ENCODE peak calls at places on chromosome 14, in six cellular contexts. E, S, L, N, Y and R are unnamed samples.

GRCh38 chr14:50714452-50715073 is 46.5 kb upstream of the SAV1 start:
- DNase-seq in E (peak; percentile 70), S (peak; percentile 40), L (no peak), N (peak; percentile 61), Y (no peak), R (no peak)

GRCh38 chr14:60350366-60350720 is 101.3 kb downstream of the PPM1A start:
- DNase-seq in E (peak; percentile 13), S (no peak), L (no peak), N (no peak), Y (no peak), R (no peak)

GRCh38 chr14:71247106-71247505 is 339.8 kb downstream of the PCNX1 start:
- DNase-seq in E (no peak), S (no peak), L (no peak), N (no peak), Y (no peak), R (no peak)

GRCh38 chr14:80211143-80212024 is at the start of gene DIO2:
- DNase-seq in E (peak; percentile 57), S (peak; percentile 45), L (peak; percentile 48), N (peak; percentile 22), Y (no peak), R (no peak)

GRCh38 chr14:37588956-37589737 is 5.9 kb downstream of the FOXA1 start:
- DNase-seq in E (no peak), S (no peak), L (no peak), N (no peak), Y (no peak), R (no peak)

GRCh38 chr14:95413289-95414215 is 93.8 kb upstream of the CLMN start:
- DNase-seq in E (no peak), S (no peak), L (no peak), N (no peak), Y (no peak), R (no peak)

GRCh38 chr14:36161781-36162180 is 14.7 kb downstream of the PTCSC3 start:
- DNase-seq in E (no peak), S (no peak), L (no peak), N (no peak), Y (no peak), R (peak; percentile 19)

GRCh38 chr14:24298892-24299254 is 707 bp downstream of the DHRS1 start:
- DNase-seq in E (peak; percentile 27), S (peak; percentile 33), L (no peak), N (peak; percentile 35), Y (no peak), R (no peak)

GRCh38 chr14:91367173-91368171 is 50.1 kb downstream of the CCDC88C start:
- DNase-seq in E (peak; percentile 49), S (no peak), L (no peak), N (no peak), Y (no peak), R (no peak)

GRCh38 chr14:94404561-94404960 is 16.2 kb upstream of the SERPINA1 start:
- DNase-seq in E (no peak), S (no peak), L (no peak), N (no peak), Y (no peak), R (no peak)

GRCh38 chr14:101458536-101459391 is 102.5 kb upstream of the DIO3 start:
- DNase-seq in E (no peak), S (no peak), L (no peak), N (no peak), Y (no peak), R (no peak)